ENCODE peak calls at places on chromosomes 13 and 19, in nine cellular contexts. V, Z, S, X, P, A, R, M and Q are unnamed samples.

GRCh38 chr19:31448221-31448657 is 99.0 kb upstream of the TSHZ3 start:
- DNase-seq in S (no peak), R (no peak), Z (peak), X (peak), V (peak), M (peak), P (peak), A (no peak), Q (no peak)

GRCh38 chr13:44263920-44264610 is 109.6 kb upstream of the SERP2 start:
- DNase-seq in R (no peak), Z (no peak), A (no peak), M (peak), V (no peak), S (no peak), X (no peak), P (peak), Q (no peak)

GRCh38 chr13:48144413-48145035 is 49.6 kb upstream of the MED4 start:
- DNase-seq in A (no peak), P (peak), V (no peak), X (no peak), M (no peak), R (no peak), Z (no peak), S (no peak), Q (no peak)

GRCh38 chr19:38877781-38878574 is at the start of gene RINL:
- DNase-seq in M (no peak), X (no peak), V (peak), Z (no peak), A (peak), R (peak), S (no peak), P (no peak), Q (peak)

GRCh38 chr13:21583496-21583895 is 20.5 kb downstream of the MICU2 start:
- DNase-seq in R (no peak), P (peak), A (no peak), Z (no peak), X (peak), V (no peak), S (no peak), M (no peak), Q (no peak)

GRCh38 chr19:54388803-54389144 is 24.0 kb upstream of the LAIR1 start:
- DNase-seq in V (no peak), P (no peak), X (no peak), S (no peak), R (no peak), A (no peak), Z (no peak), M (no peak), Q (no peak)

GRCh38 chr13:99196466-99197256 is 4.0 kb upstream of the UBAC2 start:
- DNase-seq in X (no peak), S (no peak), A (peak), V (no peak), R (no peak), M (no peak), P (no peak), Z (no peak), Q (no peak)

GRCh38 chr13:99726261-99726894 is 225.1 kb downstream of the TM9SF2 start:
- DNase-seq in Z (no peak), P (no peak), X (no peak), M (no peak), S (no peak), R (no peak), A (no peak), V (no peak), Q (no peak)